ENCODE peak calls at places on chromosomes 1 and 21, in nine cellular contexts. E is heart left ventricle, C is upper lobe of right lung, A is ascending aorta, B is left lung, S is heart right ventricle, W is cardiac muscle cell, Q is A549, T is lower lobe of right lung. L is an unnamed sample. For H3K4me1, the result is how much of the 10 kb centered on the place peaks cover.

GRCh38 chr1:38585971-38586370 is 273.6 kb downstream of the RRAGC start:
- DNase-seq in E (no peak), C (no peak), A (no peak), B (no peak), S (no peak), W (no peak), Q (no peak), T (no peak), L (no peak)

GRCh38 chr1:209646558-209646957 is 5.7 kb downstream of the LAMB3 start:
- DNase-seq in E (no peak), C (no peak), A (no peak), B (no peak), S (no peak), W (peak), Q (peak), T (no peak), L (no peak)

GRCh38 chr1:101240041-101240430 is 3.2 kb downstream of the S1PR1 start:
- DNase-seq in E (peak), C (no peak), A (no peak), B (no peak), S (peak), W (no peak), Q (no peak), T (no peak), L (no peak)

GRCh38 chr1:209774592-209774991 is 9.8 kb downstream of the C1orf74 start:
- DNase-seq in E (no peak), C (no peak), A (no peak), B (no peak), S (no peak), W (no peak), Q (no peak), T (no peak), L (no peak)

GRCh38 chr1:16047791-16048475 is 4.4 kb downstream of the CLCNKB start:
- DNase-seq in E (no peak), C (no peak), A (no peak), B (no peak), S (no peak), W (no peak), Q (no peak), T (no peak), L (no peak)

GRCh38 chr1:174875306-174875705 is 124.4 kb upstream of the CACYBP start:
- DNase-seq in E (no peak), C (peak), A (no peak), B (no peak), S (no peak), W (no peak), Q (no peak), T (peak), L (no peak)

GRCh38 chr1:79811173-79811572 is 804.6 kb upstream of the ADGRL4 start:
- DNase-seq in E (no peak), C (no peak), A (no peak), B (no peak), S (no peak), W (peak), Q (peak), T (no peak), L (no peak)

GRCh38 chr1:206698990-206699586 is 14.4 kb downstream of the MAPKAPK2 start:
- DNase-seq in E (no peak), C (peak), A (no peak), B (no peak), S (no peak), W (no peak), Q (no peak), T (no peak), L (no peak)

GRCh38 chr1:17119076-17119743 is at the start of gene PADI2:
- DNase-seq in E (peak), C (peak), A (no peak), B (peak), S (peak), W (peak), Q (peak), T (peak), L (peak)

GRCh38 chr1:3249846-3250501 is 181.0 kb downstream of the PRDM16 start:
- DNase-seq in E (no peak), C (no peak), A (no peak), B (peak), S (no peak), W (no peak), Q (no peak), T (no peak), L (no peak)

GRCh38 chr21:34008618-34009017 is 64.8 kb upstream of the MRPS6 start:
- DNase-seq in E (no peak), C (no peak), A (no peak), B (no peak), S (no peak), W (no peak), Q (no peak), T (no peak), L (no peak)

GRCh38 chr1:186574951-186575747 is 105.1 kb downstream of the PTGS2 start:
- DNase-seq in E (no peak), C (no peak), A (no peak), B (no peak), S (no peak), W (peak), Q (no peak), T (no peak), L (no peak)

GRCh38 chr21:41706678-41707077 is 60.2 kb downstream of the RIPK4 start:
- DNase-seq in E (no peak), C (no peak), A (no peak), B (no peak), S (no peak), W (peak), Q (peak), T (no peak), L (no peak)

GRCh38 chr1:21624577-21625389 is 44.4 kb downstream of the RAP1GAP start:
- DNase-seq in E (no peak), C (no peak), A (no peak), B (no peak), S (no peak), W (peak), Q (no peak), T (no peak), L (no peak)
- H3K4me1 ChIP-seq in E (under half), C (under half), A (under half), B (under half), S (under half), W (under half), Q (half or more), T (under half), L (under half)

GRCh38 chr1:22728751-22729399 is 18.2 kb downstream of the EPHB2 start:
- DNase-seq in E (no peak), C (no peak), A (no peak), B (no peak), S (no peak), W (no peak), Q (no peak), T (no peak), L (no peak)

GRCh38 chr1:22729921-22730320 is 19.3 kb downstream of the EPHB2 start:
- DNase-seq in E (no peak), C (no peak), A (no peak), B (no peak), S (no peak), W (no peak), Q (no peak), T (no peak), L (no peak)

GRCh38 chr1:22733643-22734042 is 23.0 kb downstream of the EPHB2 start:
- DNase-seq in E (no peak), C (no peak), A (no peak), B (no peak), S (no peak), W (no peak), Q (no peak), T (no peak), L (no peak)

GRCh38 chr1:22729400-22729773 is 18.7 kb downstream of the EPHB2 start:
- DNase-seq in E (no peak), C (no peak), A (no peak), B (no peak), S (no peak), W (no peak), Q (no peak), T (no peak), L (no peak)

GRCh38 chr1:22731924-22732522 is 21.4 kb downstream of the EPHB2 start:
- DNase-seq in E (no peak), C (no peak), A (no peak), B (no peak), S (no peak), W (peak), Q (peak), T (no peak), L (no peak)
- TF ChIP-seq CTCF in E (peak), C (peak), A (peak), B (no peak), S (peak), W (peak), Q (peak), T (no peak), L (no peak)

DNA sequence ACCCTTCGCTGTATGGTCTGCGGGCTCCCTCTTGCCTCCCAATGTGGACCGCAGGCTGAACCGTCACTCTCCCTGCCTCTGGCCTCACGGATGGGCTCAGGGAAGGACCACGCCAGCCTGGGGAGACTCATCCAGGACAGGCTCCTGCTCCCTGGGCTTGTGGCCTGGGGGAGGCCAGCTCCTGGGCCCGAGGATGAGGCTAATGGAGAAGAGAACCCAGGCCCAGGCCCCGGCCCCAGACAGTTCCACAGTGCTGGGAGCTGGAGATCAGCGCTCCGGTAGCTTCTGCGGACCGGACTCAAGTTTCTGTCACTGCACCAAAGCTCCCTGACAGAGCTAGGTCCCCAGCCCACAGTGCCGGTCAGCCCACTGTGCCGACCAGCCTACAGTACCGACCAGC is 13.4 kb upstream of the PLEKHG5 start:
- DNase-seq in E (no peak), C (no peak), A (no peak), B (no peak), S (no peak), W (no peak), Q (no peak), T (no peak), L (peak)
- H3K4me1 ChIP-seq in E (under half), C (under half), A (under half), B (under half), S (under half), W (under half), Q (under half), T (under half), L (under half)

DNA sequence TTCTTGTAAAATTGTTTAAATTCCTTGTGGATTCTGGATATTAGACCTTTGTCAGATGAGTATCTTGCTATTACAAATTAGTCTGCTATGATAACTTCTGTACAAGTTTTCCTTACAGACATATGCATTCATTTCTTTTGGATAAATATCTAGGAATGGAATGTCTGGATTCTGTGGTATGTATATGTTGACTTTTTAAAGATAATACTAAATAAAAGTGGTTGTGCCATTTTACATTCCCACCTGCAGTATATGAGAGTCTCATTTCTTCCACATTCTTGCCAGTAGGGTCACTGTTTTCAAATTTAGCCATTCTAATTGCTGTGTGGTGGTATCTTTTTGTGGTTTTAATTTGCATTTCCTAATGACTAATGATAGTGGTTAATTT is 53.9 kb downstream of the SYDE2 start:
- DNase-seq in E (no peak), C (no peak), A (no peak), B (no peak), S (no peak), W (peak), Q (no peak), T (no peak), L (no peak)
- TF ChIP-seq CTCF in E (no peak), C (no peak), A (no peak), B (no peak), S (no peak), W (peak), Q (no peak), T (no peak), L (no peak)

DNA sequence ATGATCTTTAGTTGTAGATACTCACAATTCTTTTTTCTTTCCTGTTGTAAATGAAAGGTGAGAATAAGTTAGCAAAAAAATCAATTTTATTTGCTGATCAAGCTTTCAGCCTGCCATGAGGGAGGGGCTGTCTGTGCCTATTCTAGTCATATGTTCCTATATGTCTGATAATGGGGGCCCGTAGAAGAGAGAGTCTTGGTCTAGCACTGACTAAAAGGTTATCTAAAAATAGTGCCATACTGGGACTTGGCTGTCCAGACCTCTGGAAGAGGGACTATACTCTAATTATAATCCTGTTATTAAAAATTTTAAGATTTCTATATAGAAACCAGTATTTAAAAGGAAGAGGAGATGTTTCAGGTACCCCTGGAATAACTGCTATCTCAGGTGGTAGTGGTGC is 18.6 kb downstream of the GNAI3 start:
- DNase-seq in E (no peak), C (no peak), A (no peak), B (no peak), S (no peak), W (no peak), Q (no peak), T (no peak), L (no peak)
- H3K4me1 ChIP-seq in E (half or more), C (half or more), A (under half), B (under half), S (under half), W (under half), Q (half or more), T (half or more), L (under half)

GRCh38 chr1:5373281-5373680 is 618.9 kb downstream of the NPHP4 start:
- DNase-seq in E (no peak), C (no peak), A (no peak), B (no peak), S (no peak), W (no peak), Q (no peak), T (no peak), L (no peak)

GRCh38 chr1:5369223-5369622 is 623.0 kb downstream of the NPHP4 start:
- DNase-seq in E (no peak), C (no peak), A (no peak), B (no peak), S (no peak), W (no peak), Q (no peak), T (no peak), L (no peak)

GRCh38 chr1:5368211-5368610 is 624.0 kb downstream of the NPHP4 start:
- DNase-seq in E (no peak), C (no peak), A (no peak), B (no peak), S (no peak), W (no peak), Q (no peak), T (no peak), L (no peak)

GRCh38 chr1:5371270-5371669 is 621.0 kb downstream of the NPHP4 start:
- DNase-seq in E (no peak), C (no peak), A (no peak), B (no peak), S (no peak), W (no peak), Q (no peak), T (no peak), L (no peak)

DNA sequence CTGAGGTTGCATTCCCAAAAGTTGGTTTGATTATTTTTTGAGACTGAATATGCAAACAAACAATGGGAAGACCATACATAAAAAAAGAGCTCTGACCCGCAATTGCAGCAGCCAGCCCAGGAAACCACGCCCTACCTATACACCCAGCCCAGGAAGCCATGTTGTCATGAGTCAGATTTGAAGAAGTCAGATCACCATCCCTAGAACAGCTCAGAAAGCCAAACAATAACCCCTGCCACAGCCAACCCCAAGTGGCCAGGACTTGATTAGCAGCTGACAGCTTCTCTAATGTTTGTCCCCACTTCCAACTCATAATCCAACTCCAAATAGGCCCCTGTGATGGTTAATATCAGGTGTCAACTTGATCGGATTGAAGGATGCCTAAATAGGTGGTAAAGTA is 621.9 kb downstream of the NPHP4 start:
- DNase-seq in E (no peak), C (no peak), A (no peak), B (no peak), S (no peak), W (no peak), Q (no peak), T (no peak), L (no peak)
- TF ChIP-seq CTCF in E (no peak), C (no peak), A (no peak), B (no peak), S (no peak), W (no peak), Q (no peak), T (no peak), L (no peak)

GRCh38 chr1:219670426-219671149 is 57.7 kb upstream of the ZC3H11B start:
- DNase-seq in E (peak), C (no peak), A (no peak), B (no peak), S (peak), W (peak), Q (no peak), T (no peak), L (no peak)
- H3K4me1 ChIP-seq in E (under half), C (under half), A (under half), B (under half), S (under half), W (under half), Q (under half), T (under half), L (under half)

L was measured in kidney.